ENCODE peak calls at places on chromosomes 3 and 15, in four cellular contexts. K, D, O and B are unnamed samples.

GRCh38 chr15:37100109-37100873 is at the start of gene MEIS2:
- DNase-seq in K (no peak), D (peak), O (peak), B (peak)

GRCh38 chr15:44102675-44103254 is 92.3 kb downstream of the FRMD5 start:
- DNase-seq in K (no peak), D (no peak), O (peak), B (no peak)

GRCh38 chr3:181457190-181457589 is 254.5 kb upstream of the SOX2 start:
- DNase-seq in K (no peak), D (no peak), O (no peak), B (no peak)

GRCh38 chr3:49020335-49021212 is 1.3 kb upstream of the NDUFAF3 start:
- DNase-seq in K (no peak), D (no peak), O (no peak), B (no peak)

GRCh38 chr3:187740446-187741399 is 4.5 kb downstream of the BCL6 start:
- DNase-seq in K (peak), D (peak), O (no peak), B (peak)

GRCh38 chr15:60518511-60518910 is 39.6 kb upstream of the ICE2 start:
- DNase-seq in K (no peak), D (no peak), O (no peak), B (no peak)

GRCh38 chr15:99433757-99434211 is 132.0 kb upstream of the MEF2A start:
- DNase-seq in K (no peak), D (no peak), O (no peak), B (no peak)

GRCh38 chr3:38318766-38319671 is 27.6 kb upstream of the XYLB start:
- DNase-seq in K (no peak), D (no peak), O (no peak), B (no peak)

GRCh38 chr15:48177875-48178611 is at the start of gene MYEF2:
- DNase-seq in K (peak), D (peak), O (peak), B (peak)

GRCh38 chr3:173354124-173354523 is 43.4 kb upstream of the NLGN1 start:
- DNase-seq in K (no peak), D (no peak), O (no peak), B (no peak)

GRCh38 chr3:98733055-98733777 is 29.9 kb upstream of the ST3GAL6 start:
- DNase-seq in K (no peak), D (peak), O (no peak), B (no peak)

GRCh38 chr15:84911879-84912660 is 27.6 kb downstream of the SLC28A1 start:
- DNase-seq in K (no peak), D (no peak), O (peak), B (no peak)

GRCh38 chr15:87120555-87120954 is 1040.9 kb downstream of the AGBL1 start:
- DNase-seq in K (no peak), D (no peak), O (no peak), B (no peak)

GRCh38 chr3:108804437-108804836 is 18.1 kb upstream of the TRAT1 start:
- DNase-seq in K (no peak), D (no peak), O (no peak), B (no peak)

GRCh38 chr3:73602171-73602570 is 22.6 kb downstream of the PDZRN3 start:
- DNase-seq in K (no peak), D (no peak), O (peak), B (no peak)

GRCh38 chr3:124078978-124079911 is 87.3 kb upstream of the ROPN1 start:
- DNase-seq in K (no peak), D (no peak), O (peak), B (peak)

GRCh38 chr15:73991260-73991659 is 835 bp downstream of the STOML1 start:
- DNase-seq in K (no peak), D (no peak), O (no peak), B (no peak)

GRCh38 chr3:137324114-137324513 is 366.3 kb downstream of the IL20RB start:
- DNase-seq in K (no peak), D (no peak), O (no peak), B (no peak)

GRCh38 chr3:33385423-33385822 is 54.8 kb downstream of the UBP1 start:
- DNase-seq in K (no peak), D (no peak), O (no peak), B (no peak)

GRCh38 chr15:83208357-83208661 is 686 bp upstream of the HDGFL3 start:
- DNase-seq in K (no peak), D (no peak), O (no peak), B (no peak)

GRCh38 chr15:35583863-35584528 is 38.0 kb upstream of the DPH6 start:
- DNase-seq in K (no peak), D (no peak), O (no peak), B (no peak)

GRCh38 chr3:78765671-78766485 is 1001.9 kb downstream of the ROBO1 start:
- DNase-seq in K (no peak), D (peak), O (no peak), B (no peak)

GRCh38 chr3:177466076-177466475 is 268.8 kb upstream of the TBL1XR1 start:
- DNase-seq in K (no peak), D (no peak), O (no peak), B (no peak)

GRCh38 chr3:40588406-40588805 is 63.6 kb downstream of the ZNF621 start:
- DNase-seq in K (no peak), D (no peak), O (no peak), B (no peak)

GRCh38 chr3:96106701-96107100 is 707.7 kb upstream of the EPHA6 start:
- DNase-seq in K (no peak), D (no peak), O (no peak), B (no peak)

GRCh38 chr15:60526127-60526616 is 47.2 kb upstream of the ICE2 start:
- DNase-seq in K (no peak), D (no peak), O (no peak), B (no peak)

GRCh38 chr3:23161896-23162570 is 41.1 kb upstream of the UBE2E2 start:
- DNase-seq in K (no peak), D (no peak), O (no peak), B (no peak)

GRCh38 chr15:65792130-65792987 is at the start of gene DENND4A:
- DNase-seq in K (peak), D (peak), O (peak), B (peak)

GRCh38 chr3:188006726-188007393 is 147.1 kb upstream of the LPP start:
- DNase-seq in K (no peak), D (peak), O (no peak), B (peak)

GRCh38 chr3:190495796-190496195 is 18.1 kb upstream of the IL1RAP start:
- DNase-seq in K (no peak), D (no peak), O (no peak), B (no peak)

GRCh38 chr3:23637339-23637738 is 168.4 kb upstream of the UBE2E1 start:
- DNase-seq in K (no peak), D (no peak), O (no peak), B (no peak)

GRCh38 chr3:5194801-5195509 is 7.4 kb downstream of the EDEM1 start:
- DNase-seq in K (no peak), D (no peak), O (peak), B (no peak)

GRCh38 chr3:172622916-172623700 is 87.8 kb downstream of the NCEH1 start:
- DNase-seq in K (peak), D (no peak), O (peak), B (peak)

GRCh38 chr3:119649764-119650163 is 10.6 kb downstream of the POPDC2 start:
- DNase-seq in K (no peak), D (peak), O (no peak), B (no peak)

GRCh38 chr3:122794779-122795673 is at the start of gene SLC49A4:
- DNase-seq in K (peak), D (no peak), O (no peak), B (no peak)